ENCODE peak calls at places on chromosomes 16 and 17, in five cellular contexts. C is MM.1S, L is PC-9, R is GM12878, J is astrocyte. I is an unnamed sample. For H3K27me3 and H3K4me1, the result is how much of the 10 kb centered on the place peaks cover.

GRCh38 chr17:64315032-64315490 is 52.0 kb upstream of the TEX2 start:
- DNase-seq in C (no peak), L (no peak), J (no peak), R (no peak), I (no peak)

GRCh38 chr16:621526-622105 is 9.2 kb upstream of the WFIKKN1 start:
- DNase-seq in J (no peak), C (no peak), R (no peak), L (no peak), I (no peak)

GRCh38 chr16:74991593-74992403 is 6.9 kb upstream of the WDR59 start:
- DNase-seq in L (no peak), R (no peak), C (no peak), J (no peak), I (no peak)

GRCh38 chr16:47732806-47733150 is 271.6 kb downstream of the PHKB start:
- DNase-seq in J (peak), C (no peak), L (peak), R (no peak), I (peak)

GRCh38 chr16:24007934-24008333 is 172.2 kb downstream of the PRKCB start:
- DNase-seq in L (no peak), C (no peak), J (no peak), R (no peak), I (no peak)

GRCh38 chr16:58269526-58269925 is 25.3 kb downstream of the PRSS54 start:
- DNase-seq in L (no peak), R (no peak), C (no peak), J (peak), I (no peak)

GRCh38 chr16:11167581-11167980 is 88.4 kb downstream of the SOCS1 start:
- DNase-seq in R (no peak), C (no peak), L (peak), J (no peak), I (no peak)

GRCh38 chr17:64596439-64596838 is 65.7 kb downstream of the SMURF2 start:
- DNase-seq in C (no peak), R (no peak), J (no peak), L (no peak), I (no peak)

GRCh38 chr16:66551788-66552287 is 538 bp upstream of the CKLF start:
- DNase-seq in L (no peak), J (no peak), R (no peak), C (peak), I (no peak)

GRCh38 chr17:19486351-19487008 is 47.2 kb upstream of the SLC47A1 start:
- DNase-seq in R (no peak), J (no peak), L (no peak), C (no peak), I (no peak)

GRCh38 chr16:17529982-17530760 is 59.4 kb upstream of the XYLT1 start:
- DNase-seq in L (no peak), C (peak), J (no peak), R (peak), I (no peak)

GRCh38 chr17:40883960-40884359 is 1.1 kb downstream of the KRT20 start:
- DNase-seq in J (no peak), C (no peak), R (no peak), L (no peak), I (no peak)

GRCh38 chr17:17994770-17995169 is 22.1 kb downstream of the DRC3 start:
- DNase-seq in R (no peak), J (no peak), L (no peak), C (no peak), I (no peak)

GRCh38 chr17:58204796-58205195 is 12.3 kb downstream of the EPX start:
- DNase-seq in L (no peak), R (no peak), C (no peak), J (no peak), I (no peak)

GRCh38 chr16:585351-585750 is 4.5 kb upstream of the RAB40C start:
- DNase-seq in R (no peak), C (no peak), L (no peak), J (no peak), I (no peak)

GRCh38 chr17:74558882-74559519 is 8.3 kb downstream of the CD300H start:
- DNase-seq in J (no peak), C (no peak), L (no peak), R (no peak), I (no peak)

GRCh38 chr16:27355610-27356009 is 41.8 kb downstream of the IL4R start:
- DNase-seq in J (no peak), R (no peak), L (no peak), C (no peak), I (peak)

GRCh38 chr17:54426287-54426886 is 474.3 kb upstream of the TOM1L1 start:
- DNase-seq in L (no peak), C (peak), J (no peak), R (no peak), I (peak)

GRCh38 chr16:57023541-57024249 is 34.3 kb downstream of the NLRC5 start:
- DNase-seq in C (no peak), J (no peak), R (no peak), L (no peak), I (no peak)

GRCh38 chr16:1613728-1614225 is 1.6 kb downstream of the CRAMP1 start:
- DNase-seq in C (no peak), J (no peak), L (no peak), R (no peak), I (no peak)

GRCh38 chr16:47725188-47725695 is 264.1 kb downstream of the PHKB start:
- DNase-seq in L (no peak), J (no peak), R (no peak), C (no peak), I (no peak)

GRCh38 chr17:75514299-75515228 is 773 bp downstream of the CASKIN2 start:
- DNase-seq in L (peak), C (no peak), J (no peak), R (no peak), I (peak)

GRCh38 chr17:69505740-69506139 is 91.2 kb downstream of the MAP2K6 start:
- DNase-seq in L (no peak), J (no peak), R (no peak), C (no peak), I (no peak)

GRCh38 chr17:8707232-8707590 is 37.4 kb downstream of the CCDC42 start:
- DNase-seq in R (no peak), J (no peak), L (no peak), C (no peak), I (no peak)

GRCh38 chr17:21513012-21513570 is 136.9 kb downstream of the KCNJ12 start:
- DNase-seq in R (no peak), J (peak), C (peak), L (peak), I (peak)

GRCh38 chr17:59844884-59845594 is 47.7 kb downstream of the TUBD1 start:
- DNase-seq in L (peak), C (no peak), R (no peak), J (peak), I (peak)

GRCh38 chr16:66473654-66474519 is 46.8 kb downstream of the BEAN1 start:
- DNase-seq in C (no peak), L (peak), J (no peak), R (no peak), I (peak)

GRCh38 chr17:35390156-35390555 is 16.7 kb upstream of the SLFN11 start:
- DNase-seq in C (no peak), L (no peak), J (no peak), R (no peak), I (no peak)

GRCh38 chr17:10357768-10358167 is 15.0 kb downstream of the MYH13 start:
- DNase-seq in R (no peak), J (no peak), L (no peak), C (peak), I (peak)

GRCh38 chr17:42180922-42181850 is at the start of gene KCNH4:
- DNase-seq in L (no peak), C (peak), R (peak), J (peak), I (no peak)
- TF ChIP-seq EZH2 in L (no peak), C (no peak), R (no peak), J (peak), I (no peak)

GRCh38 chr16:88771294-88771772 is 13.7 kb downstream of the PIEZO1 start:
- DNase-seq in J (no peak), R (no peak), C (no peak), L (no peak), I (no peak)
- H3K27me3 ChIP-seq in J (under half), R (under half), C (under half), L (under half), I (under half)

GRCh38 chr17:47252209-47252608 is 1.4 kb upstream of the ITGB3 start:
- DNase-seq in J (no peak), L (peak), C (no peak), R (no peak), I (no peak)
- H3K4me1 ChIP-seq in J (under half), L (under half), C (under half), R (under half), I (under half)

DNA sequence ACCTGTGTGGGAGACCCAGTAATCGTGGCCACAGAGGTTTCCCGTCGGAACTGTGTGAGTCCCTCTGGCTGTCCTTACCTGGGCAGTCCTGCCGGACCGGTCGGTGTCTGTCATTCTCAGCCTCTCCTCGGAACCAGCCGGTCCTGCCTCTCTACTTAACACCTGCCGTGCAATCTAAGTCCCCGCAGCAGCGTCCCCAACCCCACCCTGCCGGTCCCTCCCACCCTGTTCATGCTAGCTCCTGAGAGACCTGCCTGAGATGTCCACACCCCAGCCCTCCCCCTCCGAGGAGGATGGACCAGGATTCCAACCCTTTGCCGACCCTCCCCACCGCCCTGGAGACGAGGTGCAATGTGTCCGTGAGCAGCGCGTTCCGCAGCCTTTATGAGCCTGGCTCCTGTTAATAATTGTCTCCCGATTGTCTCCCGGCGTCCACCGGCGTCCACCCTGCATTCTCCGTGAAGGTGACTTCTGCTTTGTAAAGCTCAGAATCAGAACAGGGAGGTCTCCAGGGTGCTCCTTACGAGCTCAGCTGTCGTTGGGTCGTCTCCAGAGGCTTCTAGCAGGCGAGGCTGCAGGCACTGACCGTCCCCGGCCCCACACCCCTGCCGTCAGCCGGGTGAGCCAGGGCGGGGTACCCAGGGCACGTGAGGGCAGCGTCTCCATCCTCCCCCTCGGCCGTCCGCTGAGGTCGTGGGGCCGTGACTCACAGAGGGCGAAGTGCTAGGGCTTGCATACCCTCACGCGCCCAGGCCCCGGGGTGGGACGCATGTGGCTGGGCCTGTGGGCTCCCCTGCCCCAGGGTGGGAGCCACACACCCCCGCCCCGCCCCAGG is 10.1 kb downstream of the METRNL start:
- DNase-seq in J (no peak), R (no peak), L (peak), C (no peak), I (peak)
- TF ChIP-seq EZH2 in J (no peak), R (no peak), L (no peak), C (no peak), I (no peak)

GRCh38 chr17:29565643-29566472 is 979 bp downstream of the ABHD15 start:
- DNase-seq in C (peak), R (no peak), J (no peak), L (peak), I (no peak)
- H3K27me3 ChIP-seq in C (under half), R (under half), J (under half), L (under half), I (under half)